ENCODE peak calls at places on chromosomes 6 and 20, in seven cellular contexts. K, M, L, I, C, Y and T are unnamed samples.

GRCh38 chr6:122066200-122066599 is 333.3 kb upstream of the HSF2 start:
- DNase-seq in K (no peak), M (no peak), L (no peak), I (no peak), C (no peak), Y (no peak), T (no peak)

GRCh38 chr20:59939052-59939878 is 840 bp downstream of the PPP1R3D start:
- DNase-seq in K (peak; percentile 76), M (no peak), L (peak; percentile 4), I (no peak), C (no peak), Y (peak; percentile 21), T (no peak)

GRCh38 chr6:105810105-105810921 is 275.8 kb upstream of the PRDM1 start:
- DNase-seq in K (no peak), M (no peak), L (peak; percentile 8), I (no peak), C (peak; percentile 93), Y (no peak), T (peak; percentile 93)

GRCh38 chr20:13274311-13274965 is 53.4 kb downstream of the ISM1 start:
- DNase-seq in K (no peak), M (no peak), L (no peak), I (no peak), C (no peak), Y (no peak), T (no peak)

GRCh38 chr6:122839477-122839876 is 50.4 kb downstream of the SMPDL3A start:
- DNase-seq in K (no peak), M (peak; percentile 41), L (peak; percentile 23), I (peak; percentile 62), C (peak; percentile 68), Y (peak; percentile 56), T (no peak)

GRCh38 chr20:13291167-13291566 is 70.1 kb downstream of the ISM1 start:
- DNase-seq in K (no peak), M (no peak), L (no peak), I (no peak), C (no peak), Y (no peak), T (no peak)

GRCh38 chr6:157258878-157259277 is 64.4 kb downstream of the TMEM242 start:
- DNase-seq in K (peak; percentile 75), M (no peak), L (peak; percentile 39), I (no peak), C (no peak), Y (no peak), T (peak; percentile 51)

GRCh38 chr6:34386316-34387137 is 5.9 kb downstream of the NUDT3 start:
- DNase-seq in K (no peak), M (no peak), L (no peak), I (no peak), C (peak; percentile 93), Y (no peak), T (no peak)

GRCh38 chr6:25181923-25182322 is 97.3 kb upstream of the CARMIL1 start:
- DNase-seq in K (no peak), M (no peak), L (no peak), I (no peak), C (peak; percentile 37), Y (no peak), T (peak; percentile 27)

GRCh38 chr6:67914419-67914818 is 720.7 kb upstream of the ADGRB3 start:
- DNase-seq in K (no peak), M (no peak), L (no peak), I (no peak), C (no peak), Y (no peak), T (no peak)

GRCh38 chr6:5472583-5472982 is 211.3 kb downstream of the FARS2 start:
- DNase-seq in K (no peak), M (no peak), L (no peak), I (no peak), C (no peak), Y (no peak), T (no peak)

GRCh38 chr6:21115111-21115510 is 478.4 kb upstream of the SOX4 start:
- DNase-seq in K (no peak), M (no peak), L (no peak), I (peak; percentile 57), C (peak; percentile 30), Y (no peak), T (no peak)

GRCh38 chr20:24118096-24118780 is 129.7 kb upstream of the GGTLC1 start:
- DNase-seq in K (no peak), M (no peak), L (no peak), I (peak; percentile 52), C (no peak), Y (no peak), T (no peak)

GRCh38 chr6:134249759-134250602 is 67.9 kb downstream of the SGK1 start:
- DNase-seq in K (no peak), M (no peak), L (no peak), I (no peak), C (peak; percentile 41), Y (no peak), T (peak; percentile 47)

GRCh38 chr6:158818580-158819212 is 472 bp downstream of the EZR start:
- DNase-seq in K (peak; percentile 88), M (peak; percentile 80), L (peak; percentile 80), I (peak; percentile 81), C (peak; percentile 90), Y (peak; percentile 48), T (peak; percentile 76)

GRCh38 chr6:167848783-167849182 is 22.1 kb downstream of the AFDN start:
- DNase-seq in K (no peak), M (no peak), L (no peak), I (no peak), C (no peak), Y (no peak), T (no peak)

GRCh38 chr6:167850792-167851191 is 24.1 kb downstream of the AFDN start:
- DNase-seq in K (no peak), M (no peak), L (no peak), I (no peak), C (no peak), Y (no peak), T (no peak)

GRCh38 chr6:167851349-167851952 is 24.7 kb downstream of the AFDN start:
- DNase-seq in K (no peak), M (no peak), L (no peak), I (no peak), C (no peak), Y (no peak), T (no peak)

GRCh38 chr6:167847936-167848335 is 21.2 kb downstream of the AFDN start:
- DNase-seq in K (no peak), M (no peak), L (no peak), I (no peak), C (no peak), Y (no peak), T (no peak)

DNA sequence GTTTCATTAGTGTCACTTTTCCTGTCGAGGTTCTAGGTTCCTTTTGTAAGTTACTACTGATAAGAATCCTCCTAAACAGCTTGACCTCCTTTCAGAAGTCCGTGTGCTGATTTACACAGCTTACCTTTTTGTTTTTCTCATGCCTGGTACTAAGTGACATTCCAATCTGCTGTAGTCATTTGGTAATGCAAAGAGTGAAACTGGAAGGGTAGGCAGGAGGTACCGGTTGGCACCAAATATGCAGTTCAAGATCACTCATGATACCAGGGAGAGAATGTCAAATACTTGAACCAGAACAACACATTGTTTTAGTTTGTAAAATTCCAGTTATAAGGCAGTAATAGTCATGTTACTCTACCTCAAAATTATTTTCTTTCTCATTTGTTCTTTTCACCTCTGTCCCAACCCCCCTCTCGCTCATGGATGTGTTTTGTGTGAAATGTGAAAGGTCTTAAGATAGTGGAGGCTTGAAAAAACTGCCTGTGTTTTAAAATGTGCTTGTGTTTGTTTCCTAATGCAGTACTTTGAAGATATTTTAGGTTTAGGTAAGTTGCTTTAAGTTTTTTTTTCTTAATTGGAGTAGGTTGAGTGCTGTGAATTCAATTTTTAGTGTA is 23.2 kb downstream of the AFDN start:
- DNase-seq in K (no peak), M (no peak), L (no peak), I (no peak), C (no peak), Y (no peak), T (no peak)
- H3K27ac ChIP-seq in K (no peak overlapping the region), M (no peak overlapping the region), L (no peak overlapping the region), I (no peak overlapping the region), C (no peak overlapping the region), Y (no peak overlapping the region), T (no peak overlapping the region)

GRCh38 chr20:38052870-38053269 is 19.3 kb downstream of the RPRD1B start:
- DNase-seq in K (no peak), M (no peak), L (no peak), I (no peak), C (no peak), Y (no peak), T (no peak)
- H3K27ac ChIP-seq in K (no peak overlapping the region), M (no peak overlapping the region), L (no peak overlapping the region), I (no peak overlapping the region), C (no peak overlapping the region), Y (no peak overlapping the region), T (no peak overlapping the region)

GRCh38 chr6:42744351-42744890 is 1.5 kb downstream of the TBCC start:
- DNase-seq in K (peak; percentile 20), M (no peak), L (no peak), I (no peak), C (peak; percentile 68), Y (no peak), T (no peak)

GRCh38 chr6:42735976-42736375 is 9.9 kb downstream of the TBCC start:
- DNase-seq in K (no peak), M (no peak), L (no peak), I (no peak), C (no peak), Y (no peak), T (no peak)

GRCh38 chr6:42742116-42742894 is 3.6 kb downstream of the TBCC start:
- DNase-seq in K (peak; percentile 22), M (peak; percentile 93), L (no peak), I (peak; percentile 47), C (peak; percentile 49), Y (no peak), T (no peak)

GRCh38 chr6:42745083-42745637 is 743 bp downstream of the TBCC start:
- DNase-seq in K (peak; percentile 76), M (peak; percentile 61), L (peak; percentile 20), I (peak; percentile 47), C (peak; percentile 61), Y (peak; percentile 28), T (peak; percentile 46)

DNA sequence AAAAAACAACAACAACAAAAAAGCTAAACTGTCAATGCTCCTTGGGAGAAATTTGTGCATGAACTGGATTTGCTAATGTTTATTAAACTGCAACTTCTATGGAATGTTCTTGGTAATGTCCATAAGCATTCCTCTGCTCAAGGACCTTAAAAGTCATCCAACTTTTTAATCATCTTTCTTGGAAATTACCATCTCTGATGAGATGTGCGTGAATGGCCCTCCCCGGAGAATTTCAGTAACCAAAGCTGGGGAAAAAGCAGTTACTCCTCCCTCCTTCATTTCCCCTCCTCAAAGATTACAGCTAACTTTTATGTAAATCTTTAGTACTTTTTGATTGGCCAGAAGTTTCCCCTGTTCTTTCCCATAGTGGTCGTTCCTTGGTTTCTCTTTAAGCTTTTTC is 5.2 kb downstream of the TBCC start:
- DNase-seq in K (no peak), M (no peak), L (no peak), I (no peak), C (peak; percentile 50), Y (no peak), T (no peak)
- H3K27ac ChIP-seq in K (no peak overlapping the region), M (peak overlapping the region; percentile 95), L (no peak overlapping the region), I (no peak overlapping the region), C (no peak overlapping the region), Y (no peak overlapping the region), T (no peak overlapping the region)

GRCh38 chr6:12082368-12082767 is 70.3 kb downstream of the HIVEP1 start:
- DNase-seq in K (no peak), M (no peak), L (no peak), I (no peak), C (no peak), Y (no peak), T (no peak)
- H3K27ac ChIP-seq in K (no peak overlapping the region), M (no peak overlapping the region), L (no peak overlapping the region), I (no peak overlapping the region), C (no peak overlapping the region), Y (no peak overlapping the region), T (no peak overlapping the region)